ENCODE peak calls at places on chromosomes 6 and 20, in five cellular contexts. B is heart right ventricle, N is fibroblast of lung, V is IMR-90, U is left ventricle myocardium inferior. T is an unnamed sample. For H3K4me1, the result is how much of the 10 kb centered on the place peaks cover.

GRCh38 chr20:62816031-62816878 is 595 bp upstream of the COL9A3 start:
- DNase-seq in U (no peak), V (peak), N (no peak), B (no peak), T (no peak)

GRCh38 chr6:7532232-7532631 is 9.2 kb upstream of the DSP start:
- DNase-seq in N (no peak), B (no peak), U (no peak), V (no peak), T (no peak)

GRCh38 chr6:48834706-48835105 is 628.3 kb downstream of the MMUT start:
- DNase-seq in N (peak), U (no peak), V (peak), B (no peak), T (no peak)

GRCh38 chr6:152184573-152185157 is 377.2 kb downstream of the ESR1 start:
- DNase-seq in N (no peak), U (no peak), B (no peak), V (no peak), T (no peak)

GRCh38 chr6:79694156-79694555 is 63.0 kb downstream of the SH3BGRL2 start:
- DNase-seq in B (no peak), U (no peak), V (no peak), N (no peak), T (no peak)

GRCh38 chr6:151962246-151962846 is 154.9 kb downstream of the ESR1 start:
- DNase-seq in B (no peak), U (no peak), N (no peak), V (no peak), T (no peak)

GRCh38 chr6:75502884-75503283 is 9.3 kb upstream of the FILIP1 start:
- DNase-seq in N (no peak), U (no peak), V (no peak), B (no peak), T (no peak)

GRCh38 chr6:121522771-121523386 is 87.4 kb downstream of the GJA1 start:
- DNase-seq in V (peak), B (no peak), U (no peak), N (no peak), T (no peak)

GRCh38 chr20:11838076-11838636 is 79.5 kb upstream of the BTBD3 start:
- DNase-seq in B (no peak), V (no peak), N (no peak), U (no peak), T (no peak)

GRCh38 chr6:67757465-67758033 is 877.5 kb upstream of the ADGRB3 start:
- DNase-seq in V (no peak), B (no peak), N (no peak), U (no peak), T (no peak)

GRCh38 chr20:64228086-64228485 is 27.5 kb upstream of the PCMTD2 start:
- DNase-seq in N (no peak), B (no peak), V (no peak), U (no peak), T (no peak)
- H3K27ac ChIP-seq in N (no peak), B (no peak), V (no peak), U (no peak), T (no peak)

DNA sequence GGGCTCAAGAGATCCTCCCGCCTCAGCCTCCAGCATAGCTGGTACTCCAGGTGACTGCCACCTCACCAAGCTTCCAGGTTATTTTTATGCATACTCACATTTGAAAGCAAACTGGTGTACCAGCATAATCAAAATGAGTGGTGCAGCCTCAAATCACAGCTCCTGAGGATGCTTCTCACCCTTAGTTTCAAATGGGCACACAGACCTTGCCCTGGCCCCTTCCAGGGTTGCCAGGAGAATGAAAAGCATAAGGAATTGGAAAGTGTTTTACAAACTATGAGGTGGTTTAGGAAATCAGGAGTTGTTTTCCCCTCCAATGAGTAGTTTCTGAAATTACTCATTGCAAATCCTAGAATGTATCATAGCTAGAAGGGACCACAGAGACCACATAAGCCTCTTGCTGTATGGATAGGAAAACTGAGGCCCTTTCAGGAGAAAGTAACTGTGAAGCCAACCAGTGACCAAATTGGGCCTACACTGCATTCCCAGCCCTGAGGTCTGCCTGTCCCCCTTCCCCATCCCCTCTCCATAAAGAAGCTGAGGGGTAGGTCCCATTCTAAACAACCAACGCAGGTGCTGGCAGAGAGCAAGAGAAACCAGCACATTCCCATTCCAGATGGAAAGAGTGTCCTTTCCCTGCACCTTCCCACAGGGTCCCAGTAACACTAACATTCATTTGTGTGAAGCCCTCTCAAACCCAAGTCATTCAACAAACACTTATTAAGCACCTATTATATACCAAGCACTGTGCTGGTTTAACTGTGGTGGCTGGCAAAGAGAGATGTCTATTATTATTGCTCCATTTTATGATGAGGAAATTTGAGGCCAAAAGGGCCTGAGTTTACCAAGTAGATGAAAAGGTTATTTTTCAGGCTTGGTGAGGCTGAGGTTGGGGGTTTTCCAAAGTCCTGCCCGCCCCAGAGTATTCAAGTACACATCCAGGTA is 2.1 kb upstream of the E2F1 start:
- DNase-seq in U (no peak), B (no peak), N (no peak), V (no peak), T (no peak)
- H3K4me1 ChIP-seq in U (under half), B (under half), N (under half), V (under half), T (under half)

GRCh38 chr6:17725083-17725482 is 18.4 kb upstream of the NUP153 start:
- DNase-seq in B (peak), N (peak), U (peak), V (peak), T (no peak)
- H3K4me3 ChIP-seq in B (no peak), N (no peak), U (no peak), V (no peak), T (no peak)

GRCh38 chr6:27829453-27830211 is 82.6 kb downstream of the OR2B2 start:
- DNase-seq in U (no peak), N (no peak), V (peak), B (no peak), T (no peak)

GRCh38 chr6:27830212-27830664 is 82.0 kb downstream of the OR2B2 start:
- DNase-seq in N (no peak), V (no peak), U (no peak), B (no peak), T (no peak)

GRCh38 chr6:27825025-27825823 is 87.0 kb downstream of the OR2B2 start:
- DNase-seq in B (no peak), N (no peak), U (no peak), V (no peak), T (no peak)
- H3K27ac ChIP-seq in B (peak), N (peak), U (peak), V (peak), T (peak)

GRCh38 chr6:125111219-125111983 is 42.2 kb upstream of the TPD52L1 start:
- DNase-seq in N (no peak), B (no peak), U (no peak), V (no peak), T (no peak)

GRCh38 chr6:125114248-125114858 is 39.2 kb upstream of the TPD52L1 start:
- DNase-seq in V (peak), N (peak), U (no peak), B (peak), T (no peak)

GRCh38 chr6:125110056-125110455 is 43.5 kb upstream of the TPD52L1 start:
- DNase-seq in V (no peak), B (no peak), U (no peak), N (no peak), T (no peak)

GRCh38 chr6:125116170-125116569 is 37.4 kb upstream of the TPD52L1 start:
- DNase-seq in B (no peak), U (no peak), V (no peak), N (no peak), T (no peak)

GRCh38 chr6:125112934-125113333 is 40.6 kb upstream of the TPD52L1 start:
- DNase-seq in B (no peak), V (no peak), N (no peak), U (no peak), T (no peak)
- H3K4me1 ChIP-seq in B (under half), V (under half), N (under half), U (under half), T (under half)

DNA sequence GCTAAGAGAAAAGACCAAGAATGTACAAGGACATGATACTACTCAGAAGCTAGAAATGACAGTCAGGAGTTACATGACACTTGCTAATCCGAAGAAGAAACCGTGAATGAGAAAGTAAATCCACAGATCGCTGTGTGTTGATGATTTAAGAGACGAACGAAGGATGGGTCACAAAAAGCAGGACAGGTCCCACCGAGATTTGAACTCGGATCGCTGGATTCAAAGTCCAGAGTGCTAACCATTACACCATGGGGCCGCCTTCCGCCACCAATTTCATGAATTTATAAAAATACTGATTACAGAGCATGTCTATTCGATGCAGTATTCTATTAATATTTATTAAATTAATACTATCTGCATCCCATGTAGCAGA is 54.0 kb upstream of the BTN3A2 start:
- DNase-seq in N (peak), B (no peak), V (peak), U (no peak), T (no peak)
- H3K4me3 ChIP-seq in N (peak), B (peak), V (peak), U (peak), T (no peak)

GRCh38 chr6:108838101-108838717 is 10.0 kb upstream of the ARMC2 start:
- DNase-seq in U (no peak), V (peak), N (peak), B (no peak), T (no peak)

GRCh38 chr6:108832738-108833137 is 15.5 kb upstream of the ARMC2 start:
- DNase-seq in U (no peak), V (no peak), N (no peak), B (no peak), T (no peak)

GRCh38 chr6:108836061-108836460 is 12.2 kb upstream of the ARMC2 start:
- DNase-seq in B (no peak), U (no peak), N (no peak), V (peak), T (no peak)

GRCh38 chr6:108837236-108837971 is 10.8 kb upstream of the ARMC2 start:
- DNase-seq in U (no peak), V (peak), B (no peak), N (peak), T (peak)

GRCh38 chr6:108835218-108835850 is 12.9 kb upstream of the ARMC2 start:
- DNase-seq in N (peak), U (peak), B (peak), V (peak), T (peak)
- H3K27ac ChIP-seq in N (no peak), U (peak), B (no peak), V (no peak), T (no peak)

GRCh38 chr20:57264151-57264792 is 2.2 kb downstream of the BMP7 start:
- DNase-seq in U (peak), V (no peak), B (no peak), N (no peak), T (no peak)

GRCh38 chr20:57262244-57263126 is 4.0 kb downstream of the BMP7 start:
- DNase-seq in B (no peak), U (no peak), V (no peak), N (no peak), T (no peak)

GRCh38 chr20:57263127-57263609 is 3.3 kb downstream of the BMP7 start:
- DNase-seq in N (no peak), U (no peak), V (no peak), B (no peak), T (no peak)

GRCh38 chr20:57264908-57265648 is 1.4 kb downstream of the BMP7 start:
- DNase-seq in U (no peak), V (no peak), N (no peak), B (no peak), T (no peak)

DNA sequence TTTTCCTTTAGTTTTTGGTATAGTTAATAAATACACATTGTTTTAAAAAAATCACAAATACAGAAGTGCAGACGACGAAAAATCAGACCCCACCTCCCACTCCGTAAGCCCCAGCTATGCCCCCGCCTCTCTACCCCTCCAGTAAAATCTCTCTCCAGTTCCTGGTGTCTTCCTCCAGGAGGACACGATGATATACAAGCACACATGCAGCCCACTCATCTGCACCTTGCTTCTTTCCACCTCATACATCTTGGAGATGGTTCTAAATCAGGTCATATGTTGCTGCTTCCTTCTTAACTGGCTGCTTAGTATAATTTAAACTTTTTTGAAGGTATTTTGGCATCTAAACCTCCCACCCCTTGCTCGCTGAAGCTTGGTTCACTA is 2.7 kb downstream of the BMP7 start:
- DNase-seq in U (no peak), N (no peak), V (no peak), B (no peak), T (no peak)
- H3K4me1 ChIP-seq in U (under half), N (under half), V (under half), B (under half), T (under half)

GRCh38 chr6:169026175-169026574 is 227.5 kb downstream of the THBS2 start:
- DNase-seq in N (peak), B (no peak), U (no peak), V (no peak), T (no peak)
- H3K4me3 ChIP-seq in N (no peak), B (no peak), U (no peak), V (no peak), T (no peak)

GRCh38 chr20:24096256-24096655 is 107.7 kb upstream of the GGTLC1 start:
- DNase-seq in N (no peak), B (no peak), V (no peak), U (no peak), T (no peak)
- H3K27ac ChIP-seq in N (no peak), B (no peak), V (no peak), U (no peak), T (no peak)